ENCODE peak calls at places on chromosome 2, in four cellular contexts. C is K562, L is WTC11, X is HepG2. E is an unnamed sample.
A peak's percentile ranks its signal among the peaks of the same experiment; 100 is the strongest.

GRCh38 chr2:126761256-126761980 is 105.5 kb downstream of the GYPC start:
- DNase-seq in C (no peak), L (no peak), X (no peak), E (no peak)

GRCh38 chr2:30127016-30127893 is 19.6 kb upstream of the YPEL5 start:
- DNase-seq in L (no peak), X (no peak), C (no peak), E (no peak)

GRCh38 chr2:43130548-43130875 is 95.9 kb downstream of the ZFP36L2 start:
- DNase-seq in X (no peak), L (no peak), C (no peak), E (no peak)

GRCh38 chr2:44748-45341 is 1.5 kb downstream of the FAM110C start:
- DNase-seq in X (no peak), C (no peak), L (no peak), E (no peak)

GRCh38 chr2:56534321-56534720 is 350.5 kb downstream of the CCDC85A start:
- DNase-seq in X (no peak), C (no peak), L (no peak), E (no peak)

GRCh38 chr2:158797963-158798700 is 3.0 kb downstream of the DAPL1 start:
- DNase-seq in X (no peak), C (no peak), L (no peak), E (no peak)

GRCh38 chr2:47024046-47024445 is 108.4 kb upstream of the MCFD2 start:
- DNase-seq in X (no peak), L (no peak), C (no peak), E (no peak)

GRCh38 chr2:152505495-152505906 is 170.5 kb downstream of the FMNL2 start:
- DNase-seq in L (no peak), C (peak; percentile 37), X (no peak), E (no peak)

GRCh38 chr2:51165534-51166260 is 133.8 kb upstream of the NRXN1 start:
- DNase-seq in X (no peak), C (no peak), L (no peak), E (no peak)

GRCh38 chr2:230383453-230383852 is 32.5 kb upstream of the SP100 start:
- DNase-seq in C (no peak), X (no peak), L (no peak), E (no peak)

GRCh38 chr2:221958224-221958623 is 340.6 kb downstream of the PAX3 start:
- DNase-seq in X (no peak), L (peak; percentile 22), C (no peak), E (no peak)

GRCh38 chr2:161414385-161415040 is 1.6 kb upstream of the TBR1 start:
- DNase-seq in X (peak; percentile 23), L (peak; percentile 69), C (peak; percentile 32), E (peak; percentile 56)

GRCh38 chr2:134408386-134408785 is 154.5 kb downstream of the MGAT5 start:
- DNase-seq in L (no peak), X (no peak), C (no peak), E (no peak)

GRCh38 chr2:20781656-20782265 is 41.1 kb downstream of the LDAH start:
- DNase-seq in C (peak; percentile 21), X (peak; percentile 51), L (peak; percentile 36), E (peak; percentile 15)

GRCh38 chr2:85852979-85853498 is 35.8 kb downstream of the ST3GAL5 start:
- DNase-seq in X (no peak), C (no peak), L (no peak), E (no peak)

GRCh38 chr2:73091164-73091563 is 19.7 kb upstream of the SFXN5 start:
- DNase-seq in X (peak; percentile 84), C (no peak), L (no peak), E (no peak)

GRCh38 chr2:215973954-215974699 is 39.2 kb downstream of the MREG start:
- DNase-seq in L (no peak), X (no peak), C (no peak), E (no peak)

GRCh38 chr2:186841940-186842339 is 7.0 kb downstream of the ZSWIM2 start:
- DNase-seq in L (no peak), X (no peak), C (no peak), E (no peak)

GRCh38 chr2:229273384-229274338 is 2.6 kb upstream of the PID1 start:
- DNase-seq in C (peak; percentile 18), L (peak; percentile 59), X (peak; percentile 65), E (peak; percentile 66)

GRCh38 chr2:105118960-105119359 is 81.1 kb downstream of the MRPS9 start:
- DNase-seq in L (peak; percentile 73), X (no peak), C (no peak), E (no peak)

GRCh38 chr2:163713534-163714311 is 22.1 kb downstream of the FIGN start:
- DNase-seq in C (no peak), X (no peak), L (no peak), E (no peak)

GRCh38 chr2:127128508-127128907 is 21.6 kb upstream of the BIN1 start:
- DNase-seq in L (peak; percentile 60), C (no peak), X (no peak), E (peak; percentile 7)

GRCh38 chr2:120566331-120567035 is 169.2 kb upstream of the GLI2 start:
- DNase-seq in X (no peak), C (no peak), L (no peak), E (no peak)

GRCh38 chr2:202032841-202033316 is 776 bp upstream of the FZD7 start:
- DNase-seq in L (peak; percentile 73), X (no peak), C (peak; percentile 59), E (peak; percentile 55)

GRCh38 chr2:232480201-232481190 is 7.1 kb downstream of the ECEL1 start:
- DNase-seq in X (no peak), C (no peak), L (peak; percentile 10), E (no peak)

GRCh38 chr2:239250216-239251071 is 150.4 kb downstream of the HDAC4 start:
- DNase-seq in L (no peak), C (no peak), X (no peak), E (no peak)

GRCh38 chr2:239813261-239814135 is 211.6 kb downstream of the NDUFA10 start:
- DNase-seq in X (no peak), L (peak; percentile 5), C (no peak), E (no peak)

GRCh38 chr2:54722641-54723299 is 692 bp upstream of the EML6 start:
- DNase-seq in C (no peak), X (no peak), L (no peak), E (peak; percentile 12)

GRCh38 chr2:235026137-235026536 is 74.3 kb downstream of the SH3BP4 start:
- DNase-seq in L (no peak), C (no peak), X (peak; percentile 47), E (no peak)

GRCh38 chr2:142603761-142604160 is 273.7 kb upstream of the KYNU start:
- DNase-seq in L (no peak), C (no peak), X (no peak), E (no peak)

GRCh38 chr2:215791481-215791937 is 221.8 kb downstream of the MREG start:
- DNase-seq in C (no peak), L (no peak), X (peak; percentile 81), E (no peak)

GRCh38 chr2:63861220-63861822 is 19.6 kb downstream of the UGP2 start:
- DNase-seq in C (peak; percentile 39), L (no peak), X (peak; percentile 54), E (peak; percentile 39)

GRCh38 chr2:3637692-3638455 is 20.1 kb upstream of the ALLC start:
- DNase-seq in C (no peak), L (no peak), X (no peak), E (no peak)

GRCh38 chr2:45043171-45043570 is 33.9 kb upstream of the SIX2 start:
- DNase-seq in X (no peak), C (no peak), L (no peak), E (no peak)

GRCh38 chr2:84631047-84631446 is 114.7 kb downstream of the DNAH6 start:
- DNase-seq in X (peak; percentile 48), C (peak; percentile 14), L (no peak), E (peak; percentile 60)

GRCh38 chr2:55490554-55490953 is 29.0 kb upstream of the CFAP36 start:
- DNase-seq in X (peak; percentile 65), C (peak; percentile 49), L (no peak), E (no peak)

GRCh38 chr2:26469092-26469710 is 8.7 kb downstream of the OTOF start:
- DNase-seq in L (peak; percentile 88), X (peak; percentile 73), C (peak; percentile 76), E (peak; percentile 73)
- TF ChIP-seq ELF4 in L (no peak), X (no peak), C (no peak), E (no peak)

GRCh38 chr2:33457588-33458247 is 18.7 kb upstream of the RASGRP3 start:
- DNase-seq in L (no peak), X (no peak), C (no peak), E (no peak)
- TF ChIP-seq ELF4 in L (no peak), X (no peak), C (no peak), E (no peak)

DNA sequence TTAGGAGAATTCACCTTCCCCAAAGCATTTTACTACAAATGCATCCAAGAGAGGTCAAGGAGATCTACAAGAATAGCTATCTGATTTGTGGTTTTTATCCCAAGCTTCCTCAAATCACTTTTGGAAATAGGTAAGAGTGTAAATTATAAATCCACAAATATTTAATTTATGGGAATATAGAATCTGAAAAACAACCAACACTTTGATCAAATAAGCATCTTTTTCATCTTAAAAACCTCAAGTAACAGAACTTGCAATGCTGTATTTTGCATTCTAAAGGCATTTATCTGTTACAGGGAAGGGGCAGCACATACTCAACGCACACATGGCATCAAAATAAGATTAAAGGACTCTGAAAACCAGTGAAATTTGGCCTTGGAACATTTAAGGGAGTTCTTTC is 1.9 kb downstream of the ZNF385B start:
- DNase-seq in L (no peak), X (no peak), C (no peak), E (no peak)
- TF ChIP-seq ELF4 in L (no peak), X (no peak), C (no peak), E (no peak)

DNA sequence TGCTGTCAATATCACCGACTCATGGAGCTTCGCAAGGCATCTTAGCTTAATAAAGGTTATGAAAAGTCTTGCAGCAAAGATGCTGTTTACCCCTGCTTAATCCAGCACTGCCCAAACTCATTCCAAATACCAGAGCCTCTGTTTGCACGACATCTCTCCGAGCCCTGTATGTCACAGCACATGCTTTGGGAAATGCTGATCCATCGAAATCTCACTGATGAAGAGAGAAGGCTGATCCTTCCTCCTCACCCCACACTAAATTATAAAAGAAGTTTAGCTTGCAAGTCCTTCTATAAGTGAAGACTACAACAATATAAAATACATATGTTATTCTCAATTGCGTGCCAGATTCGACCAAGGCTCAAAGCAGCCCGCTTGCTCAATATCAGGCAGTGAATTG is 30.7 kb upstream of the SLC35F6 start:
- DNase-seq in C (no peak), L (no peak), X (no peak), E (no peak)
- TF ChIP-seq ELF4 in C (no peak), L (no peak), X (no peak), E (no peak)

GRCh38 chr2:74573747-74574562 is 19.4 kb downstream of the DOK1 start:
- DNase-seq in X (no peak), C (no peak), L (no peak), E (no peak)
- TF ChIP-seq ELF4 in X (no peak), C (peak; percentile 44), L (no peak), E (no peak)

DNA sequence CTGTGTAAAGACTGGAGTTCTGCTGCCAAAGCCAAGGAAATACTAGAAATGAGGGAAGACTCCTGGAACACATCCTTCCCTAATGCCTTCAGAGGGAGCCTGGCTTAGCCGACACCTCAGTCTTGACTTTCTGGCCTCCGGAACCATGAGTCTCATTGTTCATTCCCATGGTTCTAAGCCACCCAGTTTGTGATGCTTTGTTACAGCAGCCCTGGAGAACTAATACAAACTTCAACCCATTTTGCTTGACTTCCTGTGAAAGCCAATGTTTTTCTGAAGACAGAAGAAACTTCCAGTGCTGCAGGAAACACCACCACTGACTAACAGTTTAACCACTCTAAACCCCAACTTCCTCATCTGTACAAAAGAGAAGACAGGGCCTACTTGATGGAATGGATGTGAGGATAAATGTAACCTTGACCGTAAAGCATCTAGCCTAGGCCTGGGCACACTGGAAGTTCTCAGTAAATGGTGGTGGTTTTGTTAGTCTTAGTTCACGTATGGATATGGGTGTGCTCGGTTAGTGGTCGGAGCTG is 85.9 kb upstream of the RFX8 start:
- DNase-seq in L (no peak), X (no peak), C (no peak), E (no peak)
- TF ChIP-seq ELF4 in L (no peak), X (no peak), C (no peak), E (no peak)

GRCh38 chr2:145038041-145038525 is 518.2 kb upstream of the ZEB2 start:
- DNase-seq in C (no peak), L (no peak), X (no peak), E (no peak)
- TF ChIP-seq ELF4 in C (no peak), L (no peak), X (no peak), E (no peak)

E was measured in HEK293T.